ENCODE peak calls at places on chromosomes 12 and 14, in four cellular contexts. D is heart left ventricle, E is IMR-90, U is psoas muscle. F is an unnamed sample.

GRCh38 chr12:80810874-80811273 is 94.2 kb downstream of the MYF5 start:
- DNase-seq in D (no peak), U (no peak), E (peak; percentile 24), F (no peak)

GRCh38 chr12:26870491-26871419 is 37.8 kb upstream of the ITPR2 start:
- DNase-seq in E (peak; percentile 57), U (peak; percentile 29), D (peak; percentile 18), F (peak; percentile 52)

GRCh38 chr12:50102648-50103309 is 1.0 kb upstream of the GPD1 start:
- DNase-seq in U (peak; percentile 34), D (no peak), E (no peak), F (no peak)

GRCh38 chr14:76810953-76811400 is 1.7 kb downstream of the ANGEL1 start:
- DNase-seq in U (no peak), D (peak; percentile 27), E (peak; percentile 34), F (peak; percentile 47)

GRCh38 chr12:23028158-23028802 is 403.3 kb downstream of the ETNK1 start:
- DNase-seq in U (no peak), D (no peak), E (peak; percentile 12), F (no peak)

GRCh38 chr12:109460538-109460937 is 16.6 kb downstream of the KCTD10 start:
- DNase-seq in E (no peak), D (no peak), U (no peak), F (no peak)

GRCh38 chr14:79483472-79483871 is 727.8 kb downstream of the DIO2 start:
- DNase-seq in E (peak; percentile 93), U (no peak), D (no peak), F (peak; percentile 4)

GRCh38 chr12:110717037-110717436 is 25.7 kb downstream of the PPP1CC start:
- DNase-seq in E (no peak), U (no peak), D (no peak), F (no peak)

GRCh38 chr12:53225635-53226424 is 6.2 kb downstream of the RARG start:
- DNase-seq in D (no peak), E (no peak), U (no peak), F (no peak)

GRCh38 chr12:53223391-53224267 is 8.4 kb downstream of the RARG start:
- DNase-seq in U (no peak), E (peak; percentile 60), D (peak; percentile 70), F (peak; percentile 73)

GRCh38 chr12:53224897-53225634 is 6.9 kb downstream of the RARG start:
- DNase-seq in U (no peak), E (no peak), D (no peak), F (peak; percentile 47)

GRCh38 chr12:53223006-53223305 is 9.1 kb downstream of the RARG start:
- DNase-seq in D (no peak), U (no peak), E (no peak), F (no peak)

DNA sequence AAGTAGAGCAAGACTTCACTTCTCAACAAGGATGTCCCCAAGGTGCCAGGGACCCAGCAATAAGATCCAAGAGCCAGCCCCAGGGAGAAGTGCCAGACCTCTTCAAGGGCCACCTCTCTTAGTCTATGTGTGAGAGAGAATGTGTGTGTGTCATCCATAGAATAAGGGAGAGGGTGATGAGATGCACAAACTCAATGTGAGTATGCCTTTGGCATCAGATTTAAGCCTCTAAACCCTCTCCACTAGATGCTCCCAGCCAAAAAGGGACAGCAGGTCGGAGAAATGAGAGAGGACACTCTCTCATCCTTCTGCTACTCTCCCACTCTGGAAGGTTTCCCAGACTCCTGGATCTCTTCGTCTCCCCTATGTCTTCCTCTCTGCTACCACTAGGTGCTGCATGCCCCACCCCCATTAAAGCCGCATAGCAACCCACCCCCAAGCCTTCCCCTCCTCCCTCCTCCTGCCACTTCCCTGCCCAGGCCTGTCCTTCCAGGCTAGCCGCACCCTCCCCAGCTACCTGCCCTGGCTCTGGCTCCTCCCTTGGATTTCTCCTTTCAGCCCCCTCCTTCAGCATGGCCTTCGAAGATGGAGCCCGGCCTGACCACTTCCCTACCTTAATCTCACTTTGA is 7.6 kb downstream of the RARG start:
- DNase-seq in E (no peak), D (no peak), U (no peak), F (no peak)
- TF ChIP-seq CTCF in E (peak; percentile 27), D (no peak), U (no peak), F (peak; percentile 35)

DNA sequence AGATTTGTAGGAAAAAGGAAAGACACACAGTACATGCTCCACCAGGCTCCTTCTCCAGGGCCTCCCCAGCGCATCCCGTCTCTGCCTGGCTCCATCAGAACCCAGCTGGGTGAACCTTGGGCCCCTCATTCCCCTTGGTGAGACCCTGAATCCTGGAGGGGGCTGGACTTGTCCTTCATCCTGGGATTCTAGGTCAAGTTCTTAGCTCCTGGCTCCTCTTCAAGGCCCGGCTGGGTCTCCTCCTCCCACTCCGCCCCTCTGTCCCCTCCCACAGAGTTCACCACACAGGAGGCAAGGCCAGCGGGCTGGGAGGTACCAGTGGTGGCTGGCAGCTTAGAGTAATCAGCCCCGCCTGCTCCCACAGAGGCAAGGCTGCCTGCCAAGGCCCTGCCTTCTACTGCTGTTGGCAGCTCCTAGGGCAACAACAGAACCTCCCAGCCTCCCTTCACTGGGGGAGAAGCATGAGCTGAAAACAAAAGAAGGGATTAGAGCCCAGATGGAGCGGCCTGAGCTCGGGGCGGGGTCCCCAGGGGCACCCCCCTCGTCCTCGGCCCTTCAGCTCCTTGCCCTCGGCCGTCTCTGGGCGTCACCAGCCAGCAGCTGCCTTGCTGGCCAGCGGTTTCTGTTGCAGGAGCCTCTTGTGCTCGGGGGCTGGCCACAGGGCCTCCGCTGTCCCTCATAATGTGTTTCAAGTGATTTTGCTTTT is 49.4 kb downstream of the PSMA6 start:
- DNase-seq in E (peak; percentile 72), U (peak; percentile 95), D (peak; percentile 94), F (peak; percentile 94)
- H3K4me3 ChIP-seq in E (no peak overlapping the region), U (peak overlapping the region; percentile 60), D (no peak overlapping the region), F (peak overlapping the region; percentile 22)

GRCh38 chr12:75560167-75560566 is 48.8 kb upstream of the KRR1 start:
- DNase-seq in D (no peak), E (peak; percentile 63), U (no peak), F (peak; percentile 61)
- TF ChIP-seq CTCF in D (peak; percentile 56), E (peak; percentile 51), U (peak; percentile 22), F (peak; percentile 65)

GRCh38 chr14:78172428-78172827 is 2.3 kb downstream of the NRXN3 start:
- DNase-seq in U (no peak), D (no peak), E (no peak), F (no peak)
- H3K4me3 ChIP-seq in U (no peak overlapping the region), D (no peak overlapping the region), E (no peak overlapping the region), F (no peak overlapping the region)

GRCh38 chr12:3597526-3598210 is 106.7 kb downstream of the PRMT8 start:
- DNase-seq in U (no peak), E (no peak), D (no peak), F (no peak)
- TF ChIP-seq CTCF in U (no peak), E (no peak), D (no peak), F (no peak)

GRCh38 chr12:120197542-120197887 is 3.0 kb upstream of the GCN1 start:
- DNase-seq in E (no peak), D (no peak), U (no peak), F (no peak)
- H3K4me3 ChIP-seq in E (no peak overlapping the region), D (no peak overlapping the region), U (peak overlapping the region; percentile 44), F (no peak overlapping the region)

GRCh38 chr14:22303589-22304195 is 285.3 kb downstream of the DAD1 start:
- DNase-seq in U (no peak), E (peak; percentile 50), D (no peak), F (peak; percentile 5)
- TF ChIP-seq CTCF in U (peak; percentile 27), E (peak; percentile 64), D (peak; percentile 48), F (peak; percentile 57)

DNA sequence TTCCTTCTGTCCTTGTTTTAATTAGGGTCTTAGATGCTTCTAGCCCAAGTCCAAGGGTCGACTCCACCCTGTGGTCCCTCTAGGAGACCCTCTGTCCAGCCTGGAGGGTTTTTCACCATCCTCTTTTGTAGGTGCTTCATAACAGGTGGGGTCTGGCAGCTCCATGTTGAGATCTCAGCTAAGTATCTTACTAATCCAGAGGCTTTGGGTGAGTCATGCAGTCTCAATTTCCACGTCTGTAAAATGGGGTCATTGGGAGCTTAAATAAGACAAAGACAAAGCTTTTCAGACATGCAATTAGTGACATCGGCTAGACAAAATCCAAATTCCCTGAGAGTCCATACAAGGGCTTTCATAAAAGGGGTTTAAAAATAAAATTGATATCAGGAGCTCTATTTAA is 3.2 kb downstream of the HSPB8 start:
- DNase-seq in D (no peak), U (no peak), E (no peak), F (no peak)
- H3K4me3 ChIP-seq in D (peak overlapping the region; percentile 71), U (peak overlapping the region; percentile 79), E (no peak overlapping the region), F (no peak overlapping the region)